ENCODE peak calls at places on chromosome 15, in five cellular contexts. X, B, C, R and E are unnamed samples.

GRCh38 chr15:93837450-93837849 is 393.9 kb upstream of the MCTP2 start:
- DNase-seq in X (no peak), B (no peak), C (no peak), R (no peak), E (no peak)

GRCh38 chr15:33700695-33701303 is 267.5 kb upstream of the CHRM5 start:
- DNase-seq in C (peak; percentile 37), B (peak; percentile 82), R (peak; percentile 56), X (peak; percentile 69), E (peak; percentile 17)

GRCh38 chr15:87707076-87707475 is 549.5 kb downstream of the NTRK3 start:
- DNase-seq in X (no peak), B (no peak), R (no peak), C (no peak), E (no peak)

GRCh38 chr15:60844431-60845174 is 365.7 kb upstream of the ICE2 start:
- DNase-seq in X (no peak), R (peak; percentile 52), C (peak; percentile 87), B (no peak), E (peak; percentile 90)

GRCh38 chr15:55270301-55270700 is 19.3 kb downstream of the RAB27A start:
- DNase-seq in R (no peak), X (no peak), C (no peak), B (no peak), E (no peak)

GRCh38 chr15:90660195-90660995 is 56.8 kb upstream of the BLM start:
- DNase-seq in B (no peak), X (peak; percentile 92), R (peak; percentile 61), C (peak; percentile 32), E (peak; percentile 34)

GRCh38 chr15:42084465-42085235 is 9.7 kb downstream of the PLA2G4D start:
- DNase-seq in B (peak; percentile 57), R (peak; percentile 34), C (peak; percentile 34), X (peak; percentile 41), E (peak; percentile 11)

GRCh38 chr15:100039994-100040393 is 301.8 kb downstream of the ADAMTS17 start:
- DNase-seq in B (no peak), X (no peak), R (no peak), C (no peak), E (no peak)

GRCh38 chr15:74867562-74868458 is 5.4 kb downstream of the SCAMP2 start:
- DNase-seq in R (no peak), B (peak; percentile 36), X (no peak), C (no peak), E (no peak)

GRCh38 chr15:26996250-26996649 is 25.3 kb downstream of the GABRG3 start:
- DNase-seq in B (no peak), R (no peak), C (no peak), X (no peak), E (no peak)

GRCh38 chr15:67076147-67076843 is 10.9 kb downstream of the SMAD3 start:
- DNase-seq in X (peak; percentile 64), B (peak; percentile 95), C (no peak), R (no peak), E (no peak)

GRCh38 chr15:98616397-98616796 is 31.9 kb upstream of the IGF1R start:
- DNase-seq in X (no peak), R (no peak), C (no peak), B (no peak), E (no peak)